ENCODE peak calls at places on chromosome 2, in four cellular contexts. D is GM12878, S is HepG2, Z is SK-N-SH. H is an unnamed sample.

GRCh38 chr2:190213441-190214335 is 105.9 kb downstream of the HIBCH start:
- DNase-seq in Z (no peak), S (no peak), D (no peak), H (peak)

GRCh38 chr2:16773080-16773713 is 107.6 kb upstream of the CYRIA start:
- DNase-seq in D (no peak), S (peak), Z (peak), H (peak)

GRCh38 chr2:150136407-150136806 is 351.1 kb downstream of the RND3 start:
- DNase-seq in Z (no peak), S (no peak), D (no peak), H (no peak)

GRCh38 chr2:191611614-191612013 is 66.3 kb upstream of the NABP1 start:
- DNase-seq in S (no peak), D (no peak), Z (no peak), H (no peak)

GRCh38 chr2:120749506-120750431 is 14.1 kb downstream of the GLI2 start:
- DNase-seq in Z (no peak), D (no peak), S (no peak), H (no peak)

GRCh38 chr2:113324684-113325160 is 46.0 kb upstream of the PAX8 start:
- DNase-seq in D (no peak), S (no peak), Z (peak), H (peak)

GRCh38 chr2:241813806-241814570 is 5.0 kb downstream of the NEU4 start:
- DNase-seq in Z (peak), S (no peak), D (peak), H (no peak)

GRCh38 chr2:235570256-235570655 is 76.4 kb downstream of the AGAP1 start:
- DNase-seq in D (no peak), Z (no peak), S (peak), H (no peak)

GRCh38 chr2:241797441-241798080 is 11.4 kb upstream of the NEU4 start:
- DNase-seq in S (no peak), Z (peak), D (no peak), H (no peak)

GRCh38 chr2:235270951-235271350 is 222.9 kb upstream of the AGAP1 start:
- DNase-seq in D (peak), Z (no peak), S (no peak), H (no peak)

GRCh38 chr2:144567745-144568144 is 47.8 kb upstream of the ZEB2 start:
- DNase-seq in S (no peak), Z (no peak), D (no peak), H (no peak)

GRCh38 chr2:130154773-130155765 is 10.2 kb upstream of the CCDC74B start:
- DNase-seq in Z (no peak), S (no peak), D (no peak), H (no peak)

GRCh38 chr2:30744823-30745222 is 62.4 kb downstream of the CAPN13 start:
- DNase-seq in D (no peak), S (no peak), Z (no peak), H (no peak)

GRCh38 chr2:15334650-15335326 is 226.3 kb downstream of the NBAS start:
- DNase-seq in D (no peak), S (no peak), Z (no peak), H (no peak)

GRCh38 chr2:24365051-24365450 is 4.7 kb upstream of the ITSN2 start:
- DNase-seq in S (no peak), Z (no peak), D (no peak), H (no peak)

GRCh38 chr2:58107803-58108710 is 61.5 kb downstream of the VRK2 start:
- DNase-seq in D (no peak), Z (no peak), S (no peak), H (no peak)

GRCh38 chr2:102686479-102687439 is 67.4 kb downstream of the SLC9A2 start:
- DNase-seq in S (no peak), D (no peak), Z (no peak), H (no peak)

GRCh38 chr2:137942785-137943034 is 21.6 kb upstream of the HNMT start:
- DNase-seq in S (peak), D (no peak), Z (no peak), H (no peak)

GRCh38 chr2:64482765-64483504 is 29.0 kb downstream of the LGALSL start:
- DNase-seq in S (no peak), Z (peak), D (no peak), H (no peak)

GRCh38 chr2:59389240-59389639 is 1148.1 kb upstream of the FANCL start:
- DNase-seq in Z (no peak), S (no peak), D (no peak), H (no peak)

GRCh38 chr2:130335226-130335625 is 7.5 kb upstream of the IMP4 start:
- DNase-seq in S (no peak), D (no peak), Z (no peak), H (no peak)

GRCh38 chr2:69777778-69778089 is 35.8 kb downstream of the ANXA4 start:
- DNase-seq in Z (no peak), S (no peak), D (no peak), H (peak)

GRCh38 chr2:191927319-191927867 is 80.5 kb upstream of the CAVIN2 start:
- DNase-seq in Z (no peak), D (no peak), S (no peak), H (peak)

GRCh38 chr2:127039387-127040031 is 67.4 kb downstream of the BIN1 start:
- DNase-seq in D (peak), Z (no peak), S (no peak), H (no peak)

GRCh38 chr2:61193670-61194561 is 31.9 kb downstream of the C2orf74 start:
- DNase-seq in Z (no peak), S (no peak), D (no peak), H (no peak)

GRCh38 chr2:127611076-127611925 is 34.7 kb upstream of the GPR17 start:
- DNase-seq in D (no peak), S (no peak), Z (no peak), H (no peak)

GRCh38 chr2:187297806-187298205 is 150.2 kb downstream of the CALCRL start:
- DNase-seq in S (no peak), Z (no peak), D (no peak), H (no peak)

GRCh38 chr2:218395456-218395825 is 4.2 kb upstream of the CTDSP1 start:
- DNase-seq in Z (no peak), D (no peak), S (no peak), H (no peak)

GRCh38 chr2:283996-284794 is 3.7 kb downstream of the ALKAL2 start:
- DNase-seq in Z (no peak), S (no peak), D (no peak), H (no peak)

GRCh38 chr2:100437751-100438150 is 20.3 kb upstream of the CHST10 start:
- DNase-seq in Z (no peak), D (no peak), S (no peak), H (no peak)

GRCh38 chr2:28544405-28544914 is 48.6 kb downstream of the PLB1 start:
- DNase-seq in D (no peak), Z (peak), S (peak), H (peak)

GRCh38 chr2:28545590-28546195 is 49.8 kb downstream of the PLB1 start:
- DNase-seq in S (peak), D (no peak), Z (no peak), H (no peak)

GRCh38 chr2:28546242-28546641 is 50.4 kb downstream of the PLB1 start:
- DNase-seq in S (no peak), Z (no peak), D (no peak), H (no peak)

GRCh38 chr2:28544069-28544346 is 48.1 kb downstream of the PLB1 start:
- DNase-seq in D (no peak), S (peak), Z (no peak), H (no peak)

GRCh38 chr2:28544915-28545589 is 49.2 kb downstream of the PLB1 start:
- DNase-seq in D (no peak), S (peak), Z (no peak), H (no peak)
- TF ChIP-seq ZBTB33 in D (no peak), S (no peak), Z (no peak), H (no peak)

GRCh38 chr2:20050712-20051517 is 513 bp downstream of the LAPTM4A start:
- DNase-seq in Z (peak), D (no peak), S (peak), H (peak)
- TF ChIP-seq ZBTB33 in Z (no peak), D (no peak), S (no peak), H (no peak)

DNA sequence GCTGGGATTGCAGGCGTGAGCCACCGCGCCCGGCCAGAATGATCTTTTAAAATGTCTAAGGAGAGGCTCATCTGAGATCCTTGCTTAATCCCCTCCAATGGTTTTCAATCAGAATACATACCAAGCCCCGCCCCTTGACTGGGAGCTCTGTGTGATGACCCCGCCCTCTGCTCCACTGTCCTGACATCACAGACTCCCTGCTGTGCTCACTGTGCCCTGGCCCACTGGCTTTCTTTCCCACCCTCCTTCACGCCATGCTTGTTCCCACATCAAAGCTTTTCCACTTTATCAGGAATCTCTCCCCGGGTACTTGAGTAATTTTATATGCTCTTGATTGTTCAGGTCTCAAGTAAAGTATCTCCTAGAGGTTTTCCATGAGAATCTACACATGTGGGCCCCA is 762.3 kb upstream of the ID2 start:
- DNase-seq in S (no peak), Z (no peak), D (no peak), H (peak)
- TF ChIP-seq ZBTB33 in S (no peak), Z (no peak), D (no peak), H (no peak)

DNA sequence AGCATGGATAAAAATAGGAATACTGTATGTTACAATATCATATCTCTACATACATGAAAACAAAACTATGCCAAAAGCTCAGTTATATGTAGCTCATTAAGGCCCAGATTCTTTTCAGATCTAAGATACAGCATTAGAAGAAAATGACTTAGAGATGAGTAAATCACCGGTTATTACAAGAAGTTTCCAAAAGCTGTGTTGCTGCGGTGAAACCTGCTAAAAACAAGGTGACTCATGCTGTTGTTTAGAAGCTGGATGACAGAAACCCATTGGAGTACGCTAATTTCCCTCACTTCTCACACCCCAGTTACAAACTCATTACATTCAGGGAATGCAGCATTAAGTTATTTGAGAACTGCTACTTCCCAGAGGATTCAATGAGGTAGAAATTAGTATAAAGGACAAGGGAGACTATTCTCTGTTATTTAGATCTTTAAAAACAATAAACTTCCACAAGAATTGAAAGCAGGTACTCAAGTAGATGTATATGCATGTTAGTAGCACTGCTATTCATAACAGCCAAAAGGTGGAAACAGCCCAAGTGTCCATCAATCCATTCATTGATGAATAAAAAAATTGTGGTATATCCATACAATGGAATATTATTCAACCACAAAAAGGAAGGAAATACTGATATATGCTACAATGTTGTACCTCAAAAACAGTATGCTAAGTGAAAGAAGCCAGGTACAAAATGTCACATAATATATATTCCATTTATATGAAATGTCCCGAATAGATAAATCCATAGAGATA is 32.6 kb downstream of the RBKS start:
- DNase-seq in D (no peak), Z (no peak), S (no peak), H (no peak)
- TF ChIP-seq ZBTB33 in D (no peak), Z (no peak), S (no peak), H (no peak)

DNA sequence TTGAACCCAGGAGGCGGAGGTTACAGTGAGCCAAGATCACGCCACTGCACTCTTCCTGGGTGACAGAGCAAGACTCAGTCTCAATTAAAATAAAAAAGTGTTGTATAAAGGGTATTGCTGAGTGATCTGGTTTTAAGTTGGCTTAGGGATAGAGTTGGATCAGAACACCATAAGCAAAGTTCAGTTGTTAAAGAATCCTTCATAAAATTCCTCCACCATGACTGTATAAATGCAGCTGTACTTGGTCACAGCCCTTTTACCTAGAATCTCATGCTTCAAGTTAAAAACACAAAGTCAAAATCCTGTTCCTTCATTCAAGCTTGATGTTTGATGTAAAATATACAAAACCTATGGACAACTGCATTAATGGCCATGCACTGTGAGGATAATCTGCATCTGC is 33.4 kb upstream of the PNO1 start:
- DNase-seq in S (no peak), Z (no peak), D (no peak), H (no peak)
- TF ChIP-seq ZBTB33 in S (no peak), Z (no peak), D (no peak), H (no peak)

GRCh38 chr2:10989151-10989550 is 77.4 kb downstream of the KCNF1 start:
- DNase-seq in D (no peak), Z (no peak), S (no peak), H (no peak)

GRCh38 chr2:10987439-10987838 is 75.7 kb downstream of the KCNF1 start:
- DNase-seq in Z (no peak), D (no peak), S (no peak), H (no peak)

GRCh38 chr2:10985901-10986535 is 74.3 kb downstream of the KCNF1 start:
- DNase-seq in Z (no peak), S (no peak), D (no peak), H (no peak)

GRCh38 chr2:10989782-10990181 is 78.0 kb downstream of the KCNF1 start:
- DNase-seq in D (no peak), Z (no peak), S (no peak), H (no peak)

DNA sequence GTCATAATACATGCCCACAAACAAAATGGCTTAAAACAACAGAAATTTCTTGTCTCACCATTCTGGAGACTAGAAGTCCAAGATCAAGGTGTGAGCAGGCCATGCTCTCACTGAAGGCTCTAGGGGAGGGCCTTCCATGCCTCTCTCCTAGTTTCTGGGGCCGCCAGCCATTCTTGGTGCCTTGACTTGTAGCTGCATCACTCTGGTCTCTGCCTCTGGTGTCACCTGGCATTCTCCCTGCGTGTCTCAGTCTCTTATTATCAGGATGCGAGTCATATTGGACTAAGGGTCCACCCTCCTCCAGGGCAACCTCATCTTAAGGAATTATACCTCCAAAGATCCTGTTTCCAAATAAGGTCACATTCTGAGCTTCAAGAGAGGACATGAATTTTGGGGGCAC is 76.1 kb downstream of the KCNF1 start:
- DNase-seq in Z (no peak), D (no peak), S (no peak), H (no peak)
- TF ChIP-seq ZBTB33 in Z (no peak), D (no peak), S (no peak), H (no peak)